ENCODE peak calls at places on chromosomes 7 and 10, in nine cellular contexts. K, J, S, Y, M, C, I, O and V are unnamed samples.

GRCh38 chr10:4267084-4267774 is 482.2 kb upstream of the KLF6 start:
- DNase-seq in K (no peak), J (no peak), S (no peak), Y (no peak), M (no peak), C (no peak), I (no peak), O (no peak), V (no peak)

GRCh38 chr10:122232781-122233180 is 38.3 kb upstream of the BTBD16 start:
- DNase-seq in K (no peak), J (no peak), S (no peak), Y (no peak), M (no peak), C (no peak), I (no peak), O (no peak), V (no peak)

GRCh38 chr10:126058104-126058503 is 161.7 kb downstream of the FANK1 start:
- DNase-seq in K (no peak), J (no peak), S (no peak), Y (no peak), M (no peak), C (no peak), I (no peak), O (no peak), V (no peak)

GRCh38 chr10:28640551-28640950 is 36.8 kb upstream of the BAMBI start:
- DNase-seq in K (no peak), J (no peak), S (no peak), Y (no peak), M (no peak), C (no peak), I (no peak), O (no peak), V (no peak)

GRCh38 chr7:5699467-5699866 is 82.0 kb downstream of the RNF216 start:
- DNase-seq in K (no peak), J (no peak), S (no peak), Y (no peak), M (no peak), C (no peak), I (no peak), O (no peak), V (no peak)

GRCh38 chr10:89588671-89589070 is 53.3 kb upstream of the SLC16A12 start:
- DNase-seq in K (no peak), J (no peak), S (no peak), Y (no peak), M (no peak), C (no peak), I (no peak), O (no peak), V (no peak)

GRCh38 chr7:144063710-144064109 is 5.9 kb upstream of the OR2A25 start:
- DNase-seq in K (no peak), J (no peak), S (no peak), Y (no peak), M (no peak), C (no peak), I (no peak), O (no peak), V (no peak)

GRCh38 chr7:91876391-91877133 is 3.9 kb downstream of the MTERF1 start:
- DNase-seq in K (no peak), J (no peak), S (no peak), Y (no peak), M (no peak), C (no peak), I (no peak), O (no peak), V (no peak)

GRCh38 chr10:60521974-60522405 is 132.3 kb upstream of the ANK3 start:
- DNase-seq in K (peak), J (no peak), S (peak), Y (no peak), M (no peak), C (peak), I (peak), O (no peak), V (no peak)

GRCh38 chr10:87657370-87657769 is 2.3 kb upstream of the PAPSS2 start:
- DNase-seq in K (peak), J (no peak), S (no peak), Y (peak), M (no peak), C (no peak), I (no peak), O (no peak), V (no peak)

GRCh38 chr10:71615538-71616329 is 103.8 kb downstream of the C10orf105 start:
- DNase-seq in K (no peak), J (no peak), S (no peak), Y (no peak), M (no peak), C (no peak), I (no peak), O (no peak), V (no peak)

GRCh38 chr7:75957021-75957736 is 37.2 kb downstream of the TMEM120A start:
- DNase-seq in K (peak), J (no peak), S (no peak), Y (no peak), M (no peak), C (no peak), I (no peak), O (no peak), V (no peak)

GRCh38 chr10:43105119-43105792 is 28.4 kb downstream of the RET start:
- DNase-seq in K (peak), J (peak), S (peak), Y (peak), M (peak), C (peak), I (no peak), O (peak), V (peak)

GRCh38 chr10:59793924-59794323 is 40.7 kb upstream of the MRLN start:
- DNase-seq in K (no peak), J (no peak), S (no peak), Y (no peak), M (no peak), C (no peak), I (no peak), O (no peak), V (no peak)

GRCh38 chr7:3537210-3537875 is 236.3 kb downstream of the SDK1 start:
- DNase-seq in K (peak), J (no peak), S (peak), Y (no peak), M (no peak), C (no peak), I (no peak), O (no peak), V (no peak)

GRCh38 chr7:94338921-94339371 is 55.7 kb upstream of the COL1A2 start:
- DNase-seq in K (peak), J (no peak), S (no peak), Y (no peak), M (no peak), C (no peak), I (no peak), O (no peak), V (no peak)

GRCh38 chr7:27647052-27647451 is 15.6 kb downstream of the HIBADH start:
- DNase-seq in K (peak), J (no peak), S (no peak), Y (no peak), M (no peak), C (no peak), I (no peak), O (no peak), V (no peak)

GRCh38 chr10:65235266-65235665 is 1690.6 kb upstream of the LRRTM3 start:
- DNase-seq in K (no peak), J (no peak), S (no peak), Y (no peak), M (no peak), C (no peak), I (no peak), O (no peak), V (no peak)

GRCh38 chr10:53841746-53842145 is 959.3 kb downstream of the PCDH15 start:
- DNase-seq in K (no peak), J (no peak), S (no peak), Y (no peak), M (no peak), C (no peak), I (no peak), O (no peak), V (no peak)

GRCh38 chr10:119377431-119377830 is 165.1 kb downstream of the RGS10 start:
- DNase-seq in K (no peak), J (no peak), S (no peak), Y (no peak), M (no peak), C (no peak), I (no peak), O (no peak), V (no peak)

GRCh38 chr10:111100198-111100597 is 23.4 kb downstream of the ADRA2A start:
- DNase-seq in K (no peak), J (no peak), S (no peak), Y (no peak), M (no peak), C (no peak), I (no peak), O (no peak), V (no peak)

GRCh38 chr7:142626420-142627035 is 122.7 kb upstream of the PRSS1 start:
- DNase-seq in K (peak), J (peak), S (peak), Y (no peak), M (peak), C (no peak), I (no peak), O (no peak), V (peak)

GRCh38 chr10:62390497-62391176 is 16.5 kb downstream of the ZNF365 start:
- DNase-seq in K (no peak), J (no peak), S (no peak), Y (no peak), M (no peak), C (no peak), I (no peak), O (no peak), V (no peak)

GRCh38 chr7:139871820-139872219 is 42.8 kb downstream of the TBXAS1 start:
- DNase-seq in K (no peak), J (no peak), S (no peak), Y (no peak), M (no peak), C (no peak), I (no peak), O (no peak), V (no peak)

GRCh38 chr7:33744293-33744692 is 161.0 kb upstream of the BMPER start:
- DNase-seq in K (peak), J (no peak), S (no peak), Y (no peak), M (no peak), C (peak), I (peak), O (no peak), V (no peak)

GRCh38 chr7:21086688-21087087 is 300.0 kb upstream of the SP8 start:
- DNase-seq in K (peak), J (no peak), S (no peak), Y (no peak), M (no peak), C (peak), I (peak), O (no peak), V (no peak)

GRCh38 chr7:1237704-1238255 is 5.1 kb downstream of the UNCX start:
- DNase-seq in K (no peak), J (no peak), S (no peak), Y (no peak), M (no peak), C (no peak), I (no peak), O (no peak), V (no peak)

GRCh38 chr10:85510682-85511081 is 855.9 kb downstream of the GRID1 start:
- DNase-seq in K (no peak), J (no peak), S (no peak), Y (no peak), M (no peak), C (no peak), I (no peak), O (no peak), V (no peak)